ENCODE peak calls at places on chromosomes 16 and 17, in seven cellular contexts. N is PC-3, P is neural progenitor cell, F is H9, O is IMR-90, T is MM.1S, L is DND-41. D is an unnamed sample.

GRCh38 chr17:61411944-61412859 is 12.6 kb downstream of the TBX2 start:
- DNase-seq in N (peak), P (peak), F (peak), O (peak), T (peak), L (peak), D (peak)

GRCh38 chr17:7914771-7915610 is 1.1 kb downstream of the RNF227 start:
- DNase-seq in N (peak), P (no peak), F (no peak), O (peak), T (no peak), L (no peak), D (no peak)

GRCh38 chr16:1563786-1564185 is 30.3 kb downstream of the TMEM204 start:
- DNase-seq in N (no peak), P (no peak), F (no peak), O (no peak), T (no peak), L (no peak), D (no peak)

GRCh38 chr16:29825145-29826044 is 5.1 kb downstream of the MVP start:
- DNase-seq in N (peak), P (peak), F (no peak), O (peak), T (peak), L (no peak), D (no peak)

GRCh38 chr16:1744338-1744840 is 27.0 kb downstream of the NME3 start:
- DNase-seq in N (no peak), P (no peak), F (no peak), O (no peak), T (no peak), L (no peak), D (peak)

GRCh38 chr16:27640277-27640600 is 90.3 kb downstream of the KATNIP start:
- DNase-seq in N (peak), P (no peak), F (peak), O (no peak), T (no peak), L (no peak), D (no peak)

GRCh38 chr17:81397314-81398169 is 2.3 kb downstream of the BAHCC1 start:
- DNase-seq in N (peak), P (peak), F (peak), O (peak), T (no peak), L (peak), D (peak)

GRCh38 chr16:49701867-49702494 is 153.9 kb downstream of the ZNF423 start:
- DNase-seq in N (no peak), P (peak), F (peak), O (no peak), T (no peak), L (no peak), D (no peak)

GRCh38 chr17:19757536-19758180 is 9.6 kb upstream of the ALDH3A1 start:
- DNase-seq in N (no peak), P (no peak), F (peak), O (no peak), T (no peak), L (no peak), D (no peak)

GRCh38 chr16:79601092-79601977 is 798 bp upstream of the MAF start:
- DNase-seq in N (no peak), P (peak), F (peak), O (no peak), T (peak), L (peak), D (peak)

GRCh38 chr16:10852948-10853347 is 24.1 kb upstream of the CIITA start:
- DNase-seq in N (peak), P (no peak), F (no peak), O (no peak), T (no peak), L (no peak), D (no peak)
- H2AFZ ChIP-seq in N (no peak), P (no peak), F (no peak), O (no peak), T (no peak), L (no peak), D (no peak)

DNA sequence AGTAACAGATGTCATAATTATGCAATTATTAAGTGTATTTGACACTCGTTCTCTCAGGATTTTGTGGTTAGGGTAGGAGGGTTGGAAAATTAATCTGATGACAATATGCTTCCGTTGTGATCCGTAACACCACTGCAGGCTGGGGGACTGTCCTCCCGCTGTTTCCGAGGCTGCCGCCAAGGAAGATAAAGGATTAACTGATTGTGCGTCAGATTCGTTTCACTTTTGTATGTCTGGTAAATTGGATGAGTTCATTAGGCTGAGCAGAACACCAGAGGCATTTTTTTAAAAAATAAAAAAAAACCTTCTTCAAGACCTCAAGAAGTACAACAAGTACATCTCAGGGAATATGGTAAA is 486.7 kb upstream of the SALL1 start:
- DNase-seq in N (no peak), P (peak), F (no peak), O (no peak), T (no peak), L (no peak), D (no peak)
- H2AFZ ChIP-seq in N (no peak), P (no peak), F (no peak), O (no peak), T (no peak), L (no peak), D (no peak)

DNA sequence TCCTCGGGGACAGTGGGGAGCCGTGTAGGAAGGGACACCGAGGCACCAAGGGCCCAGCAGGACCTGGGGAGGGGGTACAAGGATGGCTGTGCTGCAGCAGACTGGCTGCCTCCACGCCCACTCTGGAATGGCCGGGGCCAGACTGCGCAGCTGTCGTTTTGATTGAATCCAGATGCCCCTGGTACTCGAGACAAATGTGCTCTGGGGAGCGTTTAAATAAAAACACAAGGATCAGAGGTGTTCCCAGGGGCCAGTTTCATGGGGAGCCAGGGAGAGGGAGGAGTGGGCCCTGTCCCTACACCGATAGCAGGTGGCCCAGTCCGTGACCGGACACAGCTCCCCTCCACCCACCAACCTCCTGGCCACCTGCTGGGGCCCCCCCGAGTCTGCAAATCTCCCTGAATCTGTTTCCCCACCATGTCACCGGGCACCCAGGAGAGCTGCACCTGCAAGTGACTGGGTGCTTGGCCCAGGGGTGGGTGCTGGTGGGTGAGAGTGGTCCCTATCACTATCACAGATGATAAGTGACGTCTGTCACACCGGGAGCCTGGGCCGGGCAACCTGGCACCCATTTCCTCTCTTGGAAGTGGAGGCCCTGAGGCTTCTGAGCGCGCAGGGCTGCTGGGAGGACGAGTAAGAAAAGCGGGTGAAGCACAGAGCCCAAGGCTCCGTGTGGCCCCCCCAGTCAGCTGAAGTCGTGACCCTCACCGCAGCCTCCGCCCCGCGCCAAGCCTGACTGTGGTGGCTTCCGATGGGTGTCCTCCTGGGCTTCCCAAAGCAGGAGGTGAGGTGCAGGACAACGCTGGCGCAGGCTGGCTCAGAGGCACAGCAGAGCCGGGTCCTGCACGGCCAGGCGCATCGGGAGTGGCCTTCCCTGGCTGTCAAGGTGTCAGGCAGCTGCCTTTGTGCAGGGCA is 21.2 kb upstream of the ACSF3 start:
- DNase-seq in N (no peak), P (no peak), F (no peak), O (no peak), T (no peak), L (no peak), D (no peak)
- H2AFZ ChIP-seq in N (no peak), P (peak), F (no peak), O (no peak), T (no peak), L (no peak), D (no peak)

GRCh38 chr17:82794781-82795505 is 43.1 kb downstream of the TBCD start:
- DNase-seq in N (no peak), P (no peak), F (no peak), O (peak), T (no peak), L (no peak), D (no peak)

GRCh38 chr17:82797061-82797460 is 42.8 kb downstream of the ZNF750 start:
- DNase-seq in N (no peak), P (no peak), F (no peak), O (no peak), T (no peak), L (no peak), D (no peak)

GRCh38 chr17:82798752-82799151 is 41.1 kb downstream of the ZNF750 start:
- DNase-seq in N (no peak), P (no peak), F (no peak), O (no peak), T (no peak), L (no peak), D (no peak)

GRCh38 chr17:82793974-82794620 is 42.2 kb downstream of the TBCD start:
- DNase-seq in N (no peak), P (no peak), F (no peak), O (no peak), T (no peak), L (no peak), D (no peak)

GRCh38 chr17:82795615-82796014 is 43.8 kb downstream of the TBCD start:
- DNase-seq in N (no peak), P (no peak), F (no peak), O (no peak), T (no peak), L (no peak), D (no peak)
- H2AFZ ChIP-seq in N (no peak), P (no peak), F (no peak), O (no peak), T (no peak), L (no peak), D (no peak)

DNA sequence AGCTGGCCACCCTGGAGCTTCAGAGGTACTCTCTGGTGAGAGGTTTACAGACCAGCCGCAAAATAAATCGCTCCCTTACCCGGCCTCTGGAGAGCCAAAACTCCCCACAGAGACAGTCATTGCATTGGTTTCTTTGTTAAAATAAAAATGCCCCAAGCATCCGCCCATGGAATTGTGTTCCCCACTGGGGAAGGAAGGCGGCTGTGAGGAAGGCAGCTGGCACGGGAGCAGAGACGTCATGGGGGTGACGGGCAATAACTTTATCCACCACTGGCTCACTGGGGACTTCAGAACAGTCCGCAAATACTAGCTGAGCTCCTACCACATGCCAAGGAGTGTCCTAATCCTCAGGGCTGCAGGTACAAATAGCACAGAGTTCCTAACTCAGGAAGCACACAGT is 266.1 kb upstream of the FOXF1 start:
- DNase-seq in N (no peak), P (no peak), F (no peak), O (no peak), T (no peak), L (no peak), D (no peak)
- H2AFZ ChIP-seq in N (no peak), P (peak), F (no peak), O (no peak), T (no peak), L (no peak), D (no peak)